ENCODE peak calls at places on chromosomes 12 and 14, in nine cellular contexts. B is GM12892, T is breast epithelium, C is stomach, I is GM23338, R is HL-60, H is sigmoid colon, M is vagina, E is SK-N-SH. J is an unnamed sample.

GRCh38 chr14:85530626-85531025 is 682 bp downstream of the FLRT2 start:
- DNase-seq in B (no peak), T (no peak), C (no peak), I (no peak), R (no peak), H (no peak), M (no peak), E (no peak), J (no peak)

GRCh38 chr12:2299207-2299606 is 246.4 kb downstream of the CACNA1C start:
- DNase-seq in B (no peak), T (no peak), C (no peak), I (no peak), R (no peak), H (peak; percentile 66), M (no peak), E (no peak), J (no peak)

GRCh38 chr14:92987148-92987570 is 64.2 kb downstream of the CHGA start:
- DNase-seq in B (no peak), T (no peak), C (no peak), I (no peak), R (no peak), H (no peak), M (no peak), E (no peak), J (no peak)

GRCh38 chr14:101351146-101351545 is 210.1 kb upstream of the DIO3 start:
- DNase-seq in B (no peak), T (no peak), C (peak; percentile 0), I (no peak), R (no peak), H (peak; percentile 46), M (no peak), E (no peak), J (no peak)

GRCh38 chr12:123024819-123025391 is 44.4 kb downstream of the ARL6IP4 start:
- DNase-seq in B (no peak), T (no peak), C (no peak), I (no peak), R (no peak), H (no peak), M (no peak), E (no peak), J (no peak)

GRCh38 chr14:101200008-101200649 is 296.6 kb upstream of the RTL1 start:
- DNase-seq in B (no peak), T (peak; percentile 22), C (no peak), I (no peak), R (no peak), H (peak; percentile 19), M (peak; percentile 42), E (peak; percentile 6), J (no peak)

GRCh38 chr12:47547077-47547476 is 158.8 kb downstream of the RPAP3 start:
- DNase-seq in B (no peak), T (no peak), C (no peak), I (peak; percentile 53), R (no peak), H (no peak), M (no peak), E (no peak), J (no peak)

GRCh38 chr14:102998393-102998792 is 59.0 kb downstream of the CDC42BPB start:
- DNase-seq in B (no peak), T (no peak), C (no peak), I (no peak), R (no peak), H (no peak), M (no peak), E (no peak), J (no peak)

GRCh38 chr12:98873823-98874222 is 228.7 kb downstream of the APAF1 start:
- DNase-seq in B (no peak), T (no peak), C (no peak), I (no peak), R (no peak), H (no peak), M (no peak), E (no peak), J (no peak)

GRCh38 chr14:90504643-90505042 is 107.8 kb downstream of the CALM1 start:
- DNase-seq in B (no peak), T (no peak), C (no peak), I (no peak), R (no peak), H (no peak), M (no peak), E (no peak), J (no peak)

GRCh38 chr14:44649056-44649455 is 142.0 kb upstream of the FSCB start:
- DNase-seq in B (no peak), T (no peak), C (no peak), I (no peak), R (no peak), H (no peak), M (no peak), E (no peak), J (no peak)

GRCh38 chr12:24821691-24822090 is 127.2 kb downstream of the BCAT1 start:
- DNase-seq in B (no peak), T (no peak), C (no peak), I (no peak), R (no peak), H (no peak), M (no peak), E (no peak), J (no peak)

GRCh38 chr12:2354151-2354991 is 301.6 kb downstream of the CACNA1C start:
- DNase-seq in B (no peak), T (no peak), C (no peak), I (no peak), R (no peak), H (no peak), M (no peak), E (no peak), J (no peak)

DNA sequence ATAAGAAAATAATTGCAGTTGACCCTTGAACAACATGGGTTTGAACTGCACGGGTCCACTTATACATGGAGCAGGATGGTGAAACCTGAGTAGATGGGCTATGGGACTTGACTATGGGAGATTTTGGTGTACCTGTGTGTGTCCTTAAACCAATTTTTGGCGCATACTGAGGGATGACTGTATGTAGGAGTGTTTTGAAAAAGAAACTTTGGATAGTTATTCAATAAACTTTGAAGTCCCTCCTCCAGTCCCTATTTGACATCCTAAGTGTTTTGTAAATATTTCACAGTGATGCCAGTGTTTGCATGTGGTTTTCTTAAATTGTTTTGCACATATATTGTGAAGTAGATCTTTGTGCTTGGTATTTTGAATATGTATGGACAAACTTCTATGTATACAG is 12.4 kb downstream of the KTN1 start:
- DNase-seq in B (no peak), T (no peak), C (no peak), I (no peak), R (no peak), H (no peak), M (no peak), E (no peak), J (no peak)
- TF ChIP-seq POLR2AphosphoS5 in B (no peak), T (no peak), C (no peak), I (no peak), R (no peak), H (no peak), M (no peak), E (no peak), J (no peak)

GRCh38 chr12:89891933-89892332 is 183.3 kb upstream of the ATP2B1 start:
- DNase-seq in B (no peak), T (no peak), C (no peak), I (no peak), R (no peak), H (no peak), M (no peak), E (no peak), J (no peak)
- TF ChIP-seq POLR2AphosphoS5 in B (no peak), T (no peak), C (no peak), I (no peak), R (no peak), H (no peak), M (no peak), E (no peak), J (no peak)

GRCh38 chr12:6980740-6981139 is 10.0 kb downstream of the EMG1 start:
- DNase-seq in B (no peak), T (no peak), C (no peak), I (no peak), R (no peak), H (no peak), M (no peak), E (no peak), J (no peak)

GRCh38 chr12:6980075-6980474 is 9.4 kb downstream of the EMG1 start:
- DNase-seq in B (no peak), T (no peak), C (no peak), I (no peak), R (no peak), H (no peak), M (no peak), E (no peak), J (no peak)

GRCh38 chr12:6979021-6979420 is 8.3 kb downstream of the EMG1 start:
- DNase-seq in B (no peak), T (no peak), C (no peak), I (no peak), R (no peak), H (no peak), M (no peak), E (no peak), J (no peak)

GRCh38 chr12:6978188-6978986 is 7.7 kb downstream of the EMG1 start:
- DNase-seq in B (no peak), T (no peak), C (no peak), I (no peak), R (no peak), H (no peak), M (no peak), E (no peak), J (no peak)

DNA sequence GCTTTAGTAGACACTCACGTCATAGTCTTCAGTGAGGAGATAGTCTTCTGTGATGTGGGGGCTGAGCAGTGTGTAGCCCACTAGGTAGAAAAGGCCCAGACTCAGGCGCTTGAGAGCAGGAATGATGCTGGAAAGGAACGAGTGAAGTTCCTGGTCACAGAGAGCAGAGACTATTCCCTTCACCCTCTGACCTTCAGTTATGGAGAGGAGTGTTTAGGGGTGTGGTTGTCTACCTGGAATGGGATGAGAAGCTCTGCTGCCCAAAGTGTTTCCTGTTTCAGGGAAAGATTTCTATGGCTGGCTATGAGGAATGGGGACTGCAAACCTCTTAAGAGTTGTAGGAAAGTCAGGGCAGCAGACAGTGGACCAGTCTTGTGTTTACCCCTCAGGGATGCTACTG is 8.7 kb downstream of the EMG1 start:
- DNase-seq in B (no peak), T (no peak), C (no peak), I (no peak), R (no peak), H (no peak), M (no peak), E (no peak), J (no peak)
- TF ChIP-seq POLR2AphosphoS5 in B (no peak), T (no peak), C (no peak), I (no peak), R (no peak), H (no peak), M (no peak), E (no peak), J (no peak)

GRCh38 chr14:96095581-96096476 is 56.7 kb downstream of the C14orf132 start:
- DNase-seq in B (no peak), T (peak; percentile 82), C (peak; percentile 64), I (peak; percentile 43), R (no peak), H (no peak), M (no peak), E (peak; percentile 82), J (no peak)
- TF ChIP-seq POLR2AphosphoS5 in B (no peak), T (no peak), C (peak; percentile 60), I (no peak), R (no peak), H (no peak), M (no peak), E (peak; percentile 37), J (peak; percentile 34)

GRCh38 chr12:22625671-22626251 is 790 bp downstream of the ETNK1 start:
- DNase-seq in B (peak; percentile 7), T (no peak), C (peak; percentile 28), I (peak; percentile 77), R (no peak), H (peak; percentile 66), M (no peak), E (peak; percentile 59), J (peak; percentile 43)
- TF ChIP-seq POLR2AphosphoS5 in B (no peak), T (peak; percentile 12), C (peak; percentile 11), I (peak; percentile 18), R (no peak), H (no peak), M (no peak), E (no peak), J (peak; percentile 43)